ENCODE peak calls at places on chromosome 9, in ten cellular contexts. F is fibroblast of lung, C is heart right ventricle, O is A549, R is AG04449, Y is lung, B is ovary, I is brain microvascular endothelial cell, A is body of pancreas, S is GM12865. X is an unnamed sample.
A peak's percentile ranks its signal among the peaks of the same experiment; 100 is the strongest.

GRCh38 chr9:106356924-106357323 is 506.0 kb upstream of the ZNF462 start:
- DNase-seq in F (no peak), C (no peak), O (no peak), R (no peak), Y (no peak), B (no peak), I (no peak), A (no peak), S (no peak), X (no peak)

GRCh38 chr9:4171519-4171918 is 128.3 kb downstream of the GLIS3 start:
- DNase-seq in F (no peak), C (no peak), O (no peak), R (no peak), Y (no peak), B (no peak), I (no peak), A (no peak), S (no peak), X (no peak)

GRCh38 chr9:90018688-90019087 is 413.9 kb downstream of the GADD45G start:
- DNase-seq in F (no peak), C (no peak), O (no peak), R (no peak), Y (no peak), B (no peak), I (no peak), A (no peak), S (no peak), X (no peak)

GRCh38 chr9:90642570-90643539 is at the start of gene DIRAS2:
- DNase-seq in F (peak; percentile 57), C (peak; percentile 16), O (peak; percentile 75), R (no peak), Y (peak; percentile 50), B (peak; percentile 37), I (peak; percentile 46), A (peak; percentile 87), S (peak; percentile 24), X (peak; percentile 70)

GRCh38 chr9:23375511-23375910 is 450.5 kb downstream of the ELAVL2 start:
- DNase-seq in F (no peak), C (no peak), O (no peak), R (no peak), Y (no peak), B (no peak), I (no peak), A (no peak), S (no peak), X (peak; percentile 45)

GRCh38 chr9:134631881-134632280 is 9.7 kb upstream of the COL5A1 start:
- DNase-seq in F (no peak), C (no peak), O (no peak), R (no peak), Y (no peak), B (no peak), I (no peak), A (no peak), S (no peak), X (no peak)

GRCh38 chr9:109411818-109412352 is 86.2 kb downstream of the PTPN3 start:
- DNase-seq in F (peak; percentile 36), C (no peak), O (peak; percentile 35), R (peak; percentile 7), Y (no peak), B (no peak), I (peak; percentile 14), A (no peak), S (peak; percentile 91), X (peak; percentile 50)

GRCh38 chr9:13823021-13823420 is 490.9 kb downstream of the NFIB start:
- DNase-seq in F (peak; percentile 81), C (no peak), O (no peak), R (no peak), Y (no peak), B (no peak), I (no peak), A (no peak), S (no peak), X (peak; percentile 43)

GRCh38 chr9:83986765-83987401 is 6.3 kb downstream of the RMI1 start:
- DNase-seq in F (peak; percentile 50), C (no peak), O (peak; percentile 40), R (no peak), Y (no peak), B (no peak), I (peak; percentile 60), A (peak; percentile 46), S (no peak), X (peak; percentile 23)

GRCh38 chr9:6096821-6097220 is 81.4 kb upstream of the RANBP6 start:
- DNase-seq in F (peak; percentile 83), C (no peak), O (peak; percentile 26), R (no peak), Y (no peak), B (no peak), I (peak; percentile 16), A (no peak), S (peak; percentile 23), X (peak; percentile 5)

GRCh38 chr9:89223398-89223977 is 44.9 kb upstream of the SHC3 start:
- DNase-seq in F (no peak), C (no peak), O (no peak), R (no peak), Y (no peak), B (no peak), I (no peak), A (no peak), S (no peak), X (no peak)

GRCh38 chr9:133356391-133357091 is at the start of the genes SURF1 and SURF2:
- DNase-seq in F (peak; percentile 74), C (peak; percentile 88), O (peak; percentile 76), R (no peak), Y (peak; percentile 90), B (peak; percentile 93), I (peak; percentile 72), A (peak; percentile 91), S (peak; percentile 90), X (peak; percentile 76)
- TF ChIP-seq CTCF in F (no peak), C (no peak), O (no peak), R (no peak), Y (no peak), B (no peak), I (peak; percentile 10), A (no peak), S (peak; percentile 12), X (peak; percentile 12)

GRCh38 chr9:73153793-73154227 is 2.1 kb downstream of the ANXA1 start:
- DNase-seq in F (peak; percentile 74), C (no peak), O (peak; percentile 68), R (no peak), Y (no peak), B (no peak), I (no peak), A (no peak), S (no peak), X (no peak)
- H3K4me3 ChIP-seq in F (peak overlapping the region; percentile 79), C (peak overlapping the region; percentile 62), O (peak overlapping the region; percentile 62), R (peak overlapping the region; percentile 71), Y (peak overlapping the region; percentile 29), B (peak overlapping the region; percentile 38), I (peak overlapping the region; percentile 68), A (no peak overlapping the region), S (no peak overlapping the region), X (peak overlapping the region; percentile 87)

DNA sequence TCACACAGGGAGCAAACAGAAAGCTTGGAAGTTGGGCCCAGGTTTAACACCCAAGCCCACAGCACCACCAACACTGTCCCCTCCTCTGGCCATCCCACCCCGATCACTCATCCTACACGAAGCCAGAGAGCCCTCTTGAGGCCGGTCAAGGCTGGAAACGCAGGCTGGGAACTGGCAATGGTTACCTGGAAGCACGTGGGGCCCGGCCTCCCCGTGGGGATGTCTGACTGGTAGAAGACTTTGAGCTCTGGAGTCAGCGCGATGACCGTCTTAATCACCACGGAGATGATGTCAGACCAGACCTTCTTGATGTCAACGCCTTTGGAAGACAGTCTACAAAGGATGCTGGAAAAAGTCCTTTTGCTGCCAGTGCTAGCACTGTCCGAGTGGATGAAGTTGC is 104.1 kb downstream of the TTLL11 start:
- DNase-seq in F (no peak), C (no peak), O (peak; percentile 33), R (no peak), Y (no peak), B (no peak), I (peak; percentile 33), A (no peak), S (no peak), X (peak; percentile 52)
- TF ChIP-seq CTCF in F (no peak), C (no peak), O (peak; percentile 32), R (peak; percentile 49), Y (no peak), B (no peak), I (peak; percentile 73), A (no peak), S (no peak), X (peak; percentile 72)

DNA sequence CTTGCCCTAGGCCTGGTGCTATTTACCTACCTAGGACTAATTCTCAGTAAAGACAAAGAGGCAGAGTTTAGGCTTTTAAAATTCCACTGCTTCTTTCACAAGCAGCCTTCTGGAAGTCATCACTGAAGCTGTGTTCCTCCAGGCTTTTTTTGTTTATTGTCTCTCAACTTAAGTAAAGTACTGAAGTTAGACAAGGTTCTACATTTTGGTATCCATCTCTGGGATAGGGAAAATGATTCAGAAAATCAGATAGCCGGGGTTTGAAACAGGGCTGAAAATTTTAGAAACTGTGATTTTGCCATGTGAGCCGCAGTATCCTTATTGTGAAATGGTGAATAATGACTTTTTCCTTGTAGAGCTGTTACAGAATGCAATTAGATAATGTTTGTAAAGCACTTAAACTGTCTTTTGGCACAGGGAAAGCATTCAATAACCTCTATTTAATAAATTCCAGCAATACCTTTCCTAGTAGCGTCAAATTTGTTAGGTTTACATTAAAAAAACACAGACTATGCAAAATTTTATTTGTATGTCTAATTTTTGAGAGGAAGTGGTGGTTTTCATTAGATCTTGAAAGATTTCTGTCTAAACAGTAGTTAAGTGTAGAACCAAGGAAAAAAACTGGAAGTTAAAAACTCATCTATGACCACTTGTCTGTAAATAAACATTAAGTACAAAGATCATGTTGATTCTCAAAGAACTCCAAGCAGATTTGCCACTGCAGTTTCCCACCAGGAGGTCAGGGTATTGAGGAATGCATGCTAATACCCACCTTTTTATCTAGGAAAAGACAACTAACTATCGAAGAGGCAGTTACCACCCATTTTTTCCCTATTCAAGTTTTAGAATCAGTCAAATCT is 2.2 kb downstream of the STOM start:
- DNase-seq in F (no peak), C (no peak), O (peak; percentile 27), R (no peak), Y (no peak), B (no peak), I (no peak), A (no peak), S (no peak), X (no peak)
- H3K4me3 ChIP-seq in F (peak overlapping the region; percentile 76), C (peak overlapping the region; percentile 84), O (peak overlapping the region; percentile 74), R (peak overlapping the region; percentile 46), Y (peak overlapping the region; percentile 41), B (peak overlapping the region; percentile 54), I (no peak overlapping the region), A (no peak overlapping the region), S (no peak overlapping the region), X (no peak overlapping the region)

GRCh38 chr9:124062172-124062571 is 50.6 kb downstream of the LHX2 start:
- DNase-seq in F (no peak), C (no peak), O (peak; percentile 44), R (no peak), Y (no peak), B (no peak), I (no peak), A (no peak), S (peak; percentile 52), X (no peak)
- TF ChIP-seq CTCF in F (peak; percentile 3), C (no peak), O (peak; percentile 16), R (no peak), Y (no peak), B (no peak), I (peak; percentile 57), A (no peak), S (peak; percentile 68), X (peak; percentile 10)

DNA sequence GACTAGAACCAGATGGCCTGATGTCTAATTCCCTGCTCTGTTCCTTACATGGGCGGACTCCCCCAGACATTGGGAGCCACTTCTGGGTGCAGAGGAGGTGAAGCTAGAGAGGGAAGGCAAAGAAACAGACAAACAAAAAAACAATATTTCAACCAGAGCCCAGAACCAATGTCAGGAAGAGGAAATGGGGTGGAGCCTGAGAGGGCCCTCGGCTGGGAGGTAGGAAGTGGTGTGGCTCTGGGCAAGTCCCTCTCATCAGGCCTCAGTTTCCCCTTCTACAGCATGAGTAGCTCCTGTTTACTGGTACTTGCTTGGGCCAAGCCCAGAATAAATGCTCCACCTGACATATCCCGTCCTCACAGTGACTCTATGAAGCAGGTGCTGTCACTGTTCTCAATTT is 11.1 kb downstream of the SH2D3C start:
- DNase-seq in F (no peak), C (no peak), O (no peak), R (no peak), Y (no peak), B (no peak), I (no peak), A (no peak), S (no peak), X (no peak)
- H3K4me3 ChIP-seq in F (no peak overlapping the region), C (peak overlapping the region; percentile 61), O (no peak overlapping the region), R (no peak overlapping the region), Y (no peak overlapping the region), B (no peak overlapping the region), I (no peak overlapping the region), A (no peak overlapping the region), S (no peak overlapping the region), X (no peak overlapping the region)